ENCODE peak calls at places on chromosomes 6 and 20, in ten cellular contexts. One of them, this sample, is unnamed.

GRCh38 chr20:10848810-10849370 is 175.1 kb upstream of the JAG1 start:
- DNase-seq in CD4-positive, alpha-beta T cell: no peak
- DNase-seq in iPS-NIHi11: no peak
- DNase-seq in dermis blood vessel endothelial cell: peak; percentile 64
- DNase-seq in Ammon's horn: no peak
- DNase-seq in heart left ventricle: peak; percentile 49
- DNase-seq in nucleus accumbens: no peak
- DNase-seq in omental fat pad: no peak
- DNase-seq in SHP77: peak; percentile 9
- DNase-seq in T-helper 1 cell: no peak
- DNase-seq in this sample: no peak

GRCh38 chr6:155050311-155050710 is 55.2 kb downstream of the TIAM2 start:
- DNase-seq in CD4-positive, alpha-beta T cell: no peak
- DNase-seq in iPS-NIHi11: no peak
- DNase-seq in dermis blood vessel endothelial cell: peak; percentile 32
- DNase-seq in Ammon's horn: no peak
- DNase-seq in heart left ventricle: no peak
- DNase-seq in nucleus accumbens: no peak
- DNase-seq in omental fat pad: no peak
- DNase-seq in SHP77: no peak
- DNase-seq in T-helper 1 cell: no peak
- DNase-seq in this sample: no peak

GRCh38 chr6:14441371-14441781 is 323.8 kb downstream of the CD83 start:
- DNase-seq in CD4-positive, alpha-beta T cell: no peak
- DNase-seq in iPS-NIHi11: no peak
- DNase-seq in dermis blood vessel endothelial cell: no peak
- DNase-seq in Ammon's horn: peak; percentile 47
- DNase-seq in heart left ventricle: peak; percentile 41
- DNase-seq in nucleus accumbens: no peak
- DNase-seq in omental fat pad: no peak
- DNase-seq in SHP77: no peak
- DNase-seq in T-helper 1 cell: no peak
- DNase-seq in this sample: no peak

GRCh38 chr6:74343804-74344203 is 647.8 kb downstream of the CD109 start:
- DNase-seq in CD4-positive, alpha-beta T cell: no peak
- DNase-seq in iPS-NIHi11: no peak
- DNase-seq in dermis blood vessel endothelial cell: peak; percentile 17
- DNase-seq in Ammon's horn: no peak
- DNase-seq in heart left ventricle: no peak
- DNase-seq in nucleus accumbens: no peak
- DNase-seq in omental fat pad: no peak
- DNase-seq in SHP77: no peak
- DNase-seq in T-helper 1 cell: no peak
- DNase-seq in this sample: no peak

GRCh38 chr6:47200536-47201334 is 109.0 kb downstream of the TNFRSF21 start:
- DNase-seq in CD4-positive, alpha-beta T cell: no peak
- DNase-seq in iPS-NIHi11: no peak
- DNase-seq in dermis blood vessel endothelial cell: no peak
- DNase-seq in Ammon's horn: no peak
- DNase-seq in heart left ventricle: no peak
- DNase-seq in nucleus accumbens: no peak
- DNase-seq in omental fat pad: no peak
- DNase-seq in SHP77: no peak
- DNase-seq in T-helper 1 cell: no peak
- DNase-seq in this sample: no peak

GRCh38 chr20:62837790-62838458 is 21.1 kb downstream of the COL9A3 start:
- DNase-seq in CD4-positive, alpha-beta T cell: no peak
- DNase-seq in iPS-NIHi11: no peak
- DNase-seq in dermis blood vessel endothelial cell: peak; percentile 35
- DNase-seq in Ammon's horn: no peak
- DNase-seq in heart left ventricle: peak; percentile 49
- DNase-seq in nucleus accumbens: no peak
- DNase-seq in omental fat pad: no peak
- DNase-seq in SHP77: peak; percentile 83
- DNase-seq in T-helper 1 cell: no peak
- DNase-seq in this sample: no peak

GRCh38 chr6:36350681-36351091 is 14.0 kb upstream of the BNIP5 start:
- DNase-seq in CD4-positive, alpha-beta T cell: no peak
- DNase-seq in iPS-NIHi11: no peak
- DNase-seq in dermis blood vessel endothelial cell: peak; percentile 91
- DNase-seq in Ammon's horn: no peak
- DNase-seq in heart left ventricle: peak; percentile 59
- DNase-seq in nucleus accumbens: no peak
- DNase-seq in omental fat pad: peak; percentile 49
- DNase-seq in SHP77: no peak
- DNase-seq in T-helper 1 cell: no peak
- DNase-seq in this sample: no peak

GRCh38 chr20:38250607-38251006 is 9.9 kb downstream of the KIAA1755 start:
- DNase-seq in CD4-positive, alpha-beta T cell: no peak
- DNase-seq in iPS-NIHi11: peak; percentile 46
- DNase-seq in dermis blood vessel endothelial cell: no peak
- DNase-seq in Ammon's horn: no peak
- DNase-seq in heart left ventricle: no peak
- DNase-seq in nucleus accumbens: no peak
- DNase-seq in omental fat pad: no peak
- DNase-seq in SHP77: no peak
- DNase-seq in T-helper 1 cell: no peak
- DNase-seq in this sample: no peak

GRCh38 chr6:34982424-34982852 is 93.4 kb downstream of the ANKS1A start:
- DNase-seq in CD4-positive, alpha-beta T cell: no peak
- DNase-seq in iPS-NIHi11: no peak
- DNase-seq in dermis blood vessel endothelial cell: peak; percentile 52
- DNase-seq in Ammon's horn: peak; percentile 79
- DNase-seq in heart left ventricle: no peak
- DNase-seq in nucleus accumbens: peak; percentile 26
- DNase-seq in omental fat pad: no peak
- DNase-seq in SHP77: no peak
- DNase-seq in T-helper 1 cell: no peak
- DNase-seq in this sample: no peak

GRCh38 chr6:125746731-125747588 is 2.5 kb upstream of the HEY2 start:
- DNase-seq in CD4-positive, alpha-beta T cell: peak; percentile 66
- DNase-seq in iPS-NIHi11: peak; percentile 43
- DNase-seq in dermis blood vessel endothelial cell: peak; percentile 50
- DNase-seq in Ammon's horn: peak; percentile 82
- DNase-seq in heart left ventricle: peak; percentile 80
- DNase-seq in nucleus accumbens: peak; percentile 47
- DNase-seq in omental fat pad: no peak
- DNase-seq in SHP77: no peak
- DNase-seq in T-helper 1 cell: peak; percentile 56
- DNase-seq in this sample: peak; percentile 69

GRCh38 chr6:167990016-167990945 is 7.2 kb upstream of the KIF25 start:
- DNase-seq in CD4-positive, alpha-beta T cell: no peak
- DNase-seq in iPS-NIHi11: no peak
- DNase-seq in dermis blood vessel endothelial cell: no peak
- DNase-seq in Ammon's horn: no peak
- DNase-seq in heart left ventricle: no peak
- DNase-seq in nucleus accumbens: no peak
- DNase-seq in omental fat pad: no peak
- DNase-seq in SHP77: no peak
- DNase-seq in T-helper 1 cell: no peak
- DNase-seq in this sample: no peak

GRCh38 chr6:121382467-121383121 is 48.3 kb upstream of the TBC1D32 start:
- DNase-seq in CD4-positive, alpha-beta T cell: no peak
- DNase-seq in iPS-NIHi11: no peak
- DNase-seq in dermis blood vessel endothelial cell: no peak
- DNase-seq in Ammon's horn: no peak
- DNase-seq in heart left ventricle: no peak
- DNase-seq in nucleus accumbens: no peak
- DNase-seq in omental fat pad: no peak
- DNase-seq in SHP77: no peak
- DNase-seq in T-helper 1 cell: no peak
- DNase-seq in this sample: no peak

GRCh38 chr6:24517659-24518538 is 23.1 kb downstream of the ALDH5A1 start:
- DNase-seq in CD4-positive, alpha-beta T cell: no peak
- DNase-seq in iPS-NIHi11: no peak
- DNase-seq in dermis blood vessel endothelial cell: no peak
- DNase-seq in Ammon's horn: no peak
- DNase-seq in heart left ventricle: no peak
- DNase-seq in nucleus accumbens: no peak
- DNase-seq in omental fat pad: no peak
- DNase-seq in SHP77: no peak
- DNase-seq in T-helper 1 cell: no peak
- DNase-seq in this sample: no peak

GRCh38 chr6:155079985-155080452 is 84.9 kb downstream of the TIAM2 start:
- DNase-seq in CD4-positive, alpha-beta T cell: no peak
- DNase-seq in iPS-NIHi11: no peak
- DNase-seq in dermis blood vessel endothelial cell: peak; percentile 81
- DNase-seq in Ammon's horn: no peak
- DNase-seq in heart left ventricle: no peak
- DNase-seq in nucleus accumbens: no peak
- DNase-seq in omental fat pad: no peak
- DNase-seq in SHP77: no peak
- DNase-seq in T-helper 1 cell: no peak
- DNase-seq in this sample: no peak

GRCh38 chr6:144559865-144560603 is 274.9 kb downstream of the UTRN start:
- DNase-seq in CD4-positive, alpha-beta T cell: no peak
- DNase-seq in iPS-NIHi11: no peak
- DNase-seq in dermis blood vessel endothelial cell: peak; percentile 65
- DNase-seq in Ammon's horn: no peak
- DNase-seq in heart left ventricle: no peak
- DNase-seq in nucleus accumbens: no peak
- DNase-seq in omental fat pad: no peak
- DNase-seq in SHP77: no peak
- DNase-seq in T-helper 1 cell: peak; percentile 6
- DNase-seq in this sample: peak; percentile 18

GRCh38 chr6:107866606-107867301 is 42.6 kb upstream of the SCML4 start:
- DNase-seq in CD4-positive, alpha-beta T cell: no peak
- DNase-seq in iPS-NIHi11: peak; percentile 38
- DNase-seq in dermis blood vessel endothelial cell: peak; percentile 59
- DNase-seq in Ammon's horn: peak; percentile 46
- DNase-seq in heart left ventricle: no peak
- DNase-seq in nucleus accumbens: no peak
- DNase-seq in omental fat pad: no peak
- DNase-seq in SHP77: peak; percentile 27
- DNase-seq in T-helper 1 cell: no peak
- DNase-seq in this sample: peak; percentile 28

GRCh38 chr6:36245572-36246031 is 24.3 kb upstream of the PNPLA1 start:
- DNase-seq in CD4-positive, alpha-beta T cell: no peak
- DNase-seq in iPS-NIHi11: peak; percentile 69
- DNase-seq in dermis blood vessel endothelial cell: no peak
- DNase-seq in Ammon's horn: no peak
- DNase-seq in heart left ventricle: no peak
- DNase-seq in nucleus accumbens: no peak
- DNase-seq in omental fat pad: no peak
- DNase-seq in SHP77: no peak
- DNase-seq in T-helper 1 cell: no peak
- DNase-seq in this sample: no peak

GRCh38 chr20:57006411-57007170 is 259.9 kb downstream of the BMP7 start:
- DNase-seq in CD4-positive, alpha-beta T cell: no peak
- DNase-seq in iPS-NIHi11: no peak
- DNase-seq in dermis blood vessel endothelial cell: no peak
- DNase-seq in Ammon's horn: no peak
- DNase-seq in heart left ventricle: no peak
- DNase-seq in nucleus accumbens: no peak
- DNase-seq in omental fat pad: no peak
- DNase-seq in SHP77: no peak
- DNase-seq in T-helper 1 cell: no peak
- DNase-seq in this sample: no peak

GRCh38 chr20:49936153-49937022 is at the start of gene RNF114:
- DNase-seq in CD4-positive, alpha-beta T cell: peak; percentile 93
- DNase-seq in iPS-NIHi11: peak; percentile 99
- DNase-seq in dermis blood vessel endothelial cell: peak; percentile 94
- DNase-seq in Ammon's horn: peak; percentile 93
- DNase-seq in heart left ventricle: peak; percentile 89
- DNase-seq in nucleus accumbens: peak; percentile 84
- DNase-seq in omental fat pad: peak; percentile 83
- DNase-seq in SHP77: peak; percentile 87
- DNase-seq in T-helper 1 cell: peak; percentile 92
- DNase-seq in this sample: peak; percentile 97

GRCh38 chr20:14853079-14853478 is 515.7 kb upstream of the FLRT3 start:
- DNase-seq in CD4-positive, alpha-beta T cell: no peak
- DNase-seq in iPS-NIHi11: no peak
- DNase-seq in dermis blood vessel endothelial cell: no peak
- DNase-seq in Ammon's horn: no peak
- DNase-seq in heart left ventricle: no peak
- DNase-seq in nucleus accumbens: no peak
- DNase-seq in omental fat pad: no peak
- DNase-seq in SHP77: no peak
- DNase-seq in T-helper 1 cell: no peak
- DNase-seq in this sample: no peak

This sample was measured in naive thymus-derived CD8-positive, alpha-beta T cell.